ENCODE peak calls at places on chromosomes 12 and 14, in ten cellular contexts. C, J, Q, Z, U, Y, P, W, S and F are unnamed samples.

GRCh38 chr14:58815046-58815701 is 177.4 kb downstream of the DACT1 start:
- DNase-seq in P (no peak), J (no peak), S (no peak), C (no peak), Q (no peak), Z (peak; percentile 75), U (no peak), W (no peak), Y (no peak), F (peak; percentile 58)

GRCh38 chr12:31122481-31122880 is 48.8 kb downstream of the DDX11 start:
- DNase-seq in Y (no peak), S (no peak), J (no peak), W (no peak), Z (no peak), Q (no peak), P (no peak), C (no peak), U (no peak), F (no peak)

GRCh38 chr12:76879710-76880025 is 849 bp upstream of the CSRP2 start:
- DNase-seq in U (no peak), P (no peak), Y (no peak), C (no peak), Z (no peak), J (no peak), W (no peak), S (no peak), Q (peak; percentile 51), F (no peak)

GRCh38 chr14:94514351-94514750 is 5.1 kb upstream of the SERPINA12 start:
- DNase-seq in P (no peak), W (no peak), Q (no peak), J (no peak), U (no peak), Y (no peak), Z (no peak), C (no peak), S (no peak), F (no peak)

GRCh38 chr12:109880938-109881337 is 597 bp upstream of the GLTP start:
- DNase-seq in Z (no peak), C (no peak), P (no peak), W (no peak), Y (peak; percentile 37), S (no peak), Q (no peak), J (no peak), U (no peak), F (no peak)

GRCh38 chr14:33331176-33331949 is 392.7 kb downstream of the NPAS3 start:
- DNase-seq in Z (no peak), C (no peak), Q (no peak), U (no peak), S (no peak), J (no peak), Y (no peak), W (no peak), P (no peak), F (no peak)

GRCh38 chr14:60650382-60650961 is 1.2 kb upstream of the SIX1 start:
- DNase-seq in C (no peak), Y (no peak), W (no peak), Q (no peak), Z (peak; percentile 28), J (no peak), S (peak; percentile 75), P (no peak), U (no peak), F (peak; percentile 17)

GRCh38 chr14:36751920-36752319 is 90.3 kb downstream of the PAX9 start:
- DNase-seq in C (no peak), Y (no peak), P (no peak), U (no peak), Z (no peak), Q (no peak), S (no peak), J (no peak), W (no peak), F (no peak)

GRCh38 chr14:100440207-100440631 is 117.1 kb downstream of the SLC25A47 start:
- DNase-seq in Q (peak; percentile 85), S (peak; percentile 44), C (peak; percentile 45), W (peak; percentile 81), P (no peak), U (peak; percentile 50), Z (peak; percentile 82), Y (peak; percentile 70), J (no peak), F (peak; percentile 37)

GRCh38 chr12:110203546-110203945 is 77.5 kb upstream of the ATP2A2 start:
- DNase-seq in S (no peak), P (no peak), Y (no peak), Q (no peak), J (no peak), U (no peak), C (no peak), Z (no peak), W (no peak), F (no peak)

GRCh38 chr12:51357374-51358047 is 11.0 kb upstream of the CELA1 start:
- DNase-seq in Q (no peak), S (no peak), Z (no peak), C (peak; percentile 71), J (no peak), W (no peak), U (no peak), P (no peak), Y (no peak), F (no peak)

GRCh38 chr12:24177889-24178288 is 228.4 kb upstream of the SOX5 start:
- DNase-seq in J (no peak), W (no peak), S (no peak), P (no peak), C (peak; percentile 70), U (no peak), Q (no peak), Z (no peak), Y (no peak), F (no peak)

GRCh38 chr14:89723930-89724915 is 230.3 kb downstream of the EFCAB11 start:
- DNase-seq in S (no peak), Q (no peak), P (no peak), W (no peak), Z (peak; percentile 31), C (no peak), Y (no peak), U (no peak), J (no peak), F (no peak)

GRCh38 chr12:67766370-67766769 is 117.8 kb downstream of the DYRK2 start:
- DNase-seq in Q (no peak), Y (no peak), C (no peak), U (no peak), P (no peak), S (no peak), J (no peak), Z (peak; percentile 87), W (peak; percentile 42), F (peak; percentile 91)

GRCh38 chr12:103810108-103810507 is 30.9 kb downstream of the NT5DC3 start:
- DNase-seq in W (no peak), Z (no peak), S (peak; percentile 4), J (no peak), C (no peak), U (no peak), Q (no peak), P (no peak), Y (no peak), F (no peak)

GRCh38 chr12:53222170-53223005 is 9.6 kb downstream of the RARG start:
- DNase-seq in J (no peak), C (no peak), W (no peak), P (no peak), S (no peak), Z (peak; percentile 48), U (no peak), Q (no peak), Y (no peak), F (peak; percentile 2)

GRCh38 chr12:15356831-15357456 is 34.6 kb downstream of the PTPRO start:
- DNase-seq in S (peak; percentile 80), C (peak; percentile 1), W (no peak), J (no peak), Q (no peak), U (no peak), Y (no peak), P (no peak), Z (no peak), F (no peak)

GRCh38 chr14:28875937-28876910 is 109.6 kb downstream of the FOXG1 start:
- DNase-seq in Z (no peak), P (no peak), W (no peak), Y (peak; percentile 2), Q (no peak), J (no peak), C (no peak), S (peak; percentile 99), U (no peak), F (no peak)

GRCh38 chr12:80293347-80293746 is 150.7 kb upstream of the PTPRQ start:
- DNase-seq in P (no peak), J (no peak), S (no peak), Q (no peak), C (peak; percentile 59), W (no peak), U (no peak), Y (no peak), Z (no peak), F (no peak)

GRCh38 chr14:77562681-77563080 is 53.8 kb downstream of the SPTLC2 start:
- DNase-seq in S (no peak), Q (no peak), Y (no peak), W (no peak), P (no peak), J (no peak), Z (peak; percentile 49), C (no peak), U (no peak), F (peak; percentile 93)

GRCh38 chr12:25276199-25276937 is 25.6 kb upstream of the KRAS start:
- DNase-seq in Z (peak; percentile 69), P (peak; percentile 42), S (no peak), Q (peak; percentile 62), Y (no peak), C (peak; percentile 55), U (no peak), J (no peak), W (peak; percentile 88), F (peak; percentile 79)

GRCh38 chr14:30796707-30797106 is 77.7 kb upstream of the COCH start:
- DNase-seq in Z (no peak), C (no peak), P (no peak), J (no peak), S (no peak), Q (no peak), Y (no peak), U (no peak), W (no peak), F (no peak)

GRCh38 chr12:116423053-116423452 is 136.1 kb upstream of the MAP1LC3B2 start:
- DNase-seq in Z (peak; percentile 85), J (no peak), Q (peak; percentile 46), S (no peak), W (no peak), Y (peak; percentile 38), U (no peak), P (no peak), C (no peak), F (peak; percentile 76)

GRCh38 chr12:123253606-123254459 is 17.8 kb downstream of the CDK2AP1 start:
- DNase-seq in P (no peak), S (no peak), Z (no peak), Q (no peak), C (no peak), Y (no peak), J (peak; percentile 50), U (peak; percentile 19), W (no peak), F (no peak)

GRCh38 chr12:100395811-100396210 is 38.9 kb downstream of the SLC17A8 start:
- DNase-seq in Z (no peak), S (no peak), C (no peak), W (no peak), Q (no peak), U (no peak), P (no peak), Y (no peak), J (no peak), F (no peak)

GRCh38 chr12:20527396-20528154 is 159.2 kb downstream of the PDE3A start:
- DNase-seq in U (no peak), Q (no peak), S (no peak), J (no peak), P (no peak), C (no peak), Y (no peak), Z (no peak), W (peak; percentile 96), F (no peak)

GRCh38 chr14:69204753-69205152 is 13.5 kb downstream of the EXD2 start:
- DNase-seq in P (no peak), Z (peak; percentile 42), Q (no peak), W (peak; percentile 2), Y (no peak), C (no peak), S (no peak), J (no peak), U (no peak), F (no peak)

GRCh38 chr12:3885179-3886094 is 12.2 kb upstream of the PARP11 start:
- DNase-seq in Y (peak; percentile 56), J (no peak), U (no peak), S (peak; percentile 18), Z (peak; percentile 73), P (peak; percentile 8), W (peak; percentile 40), Q (peak; percentile 49), C (peak; percentile 53), F (peak; percentile 53)